ENCODE peak calls at places on chromosomes 2 and 18, in five cellular contexts. One of them, this sample, is unnamed.

GRCh38 chr2:47195149-47195548 is 40.0 kb upstream of the STPG4 start:
- DNase-seq in GM12892: no peak
- DNase-seq in K562: no peak
- DNase-seq in HepG2: no peak
- DNase-seq in GM12878: no peak
- DNase-seq in this sample: no peak

GRCh38 chr2:56130463-56131070 is 53.2 kb upstream of the CCDC85A start:
- DNase-seq in HepG2: no peak
- DNase-seq in K562: peak
- DNase-seq in GM12892: no peak
- DNase-seq in GM12878: no peak
- DNase-seq in this sample: no peak

GRCh38 chr2:241639385-241639784 is 1.9 kb downstream of the ATG4B start:
- DNase-seq in GM12892: no peak
- DNase-seq in HepG2: no peak
- DNase-seq in K562: no peak
- DNase-seq in GM12878: no peak
- DNase-seq in this sample: no peak

GRCh38 chr2:235542728-235543125 is 48.9 kb downstream of the AGAP1 start:
- DNase-seq in HepG2: peak
- DNase-seq in GM12878: no peak
- DNase-seq in K562: no peak
- DNase-seq in GM12892: no peak
- DNase-seq in this sample: no peak

GRCh38 chr2:240797500-240797895 is 22.5 kb downstream of the KIF1A start:
- DNase-seq in HepG2: no peak
- DNase-seq in K562: no peak
- DNase-seq in GM12878: no peak
- DNase-seq in GM12892: no peak
- DNase-seq in this sample: no peak

GRCh38 chr2:141911485-141912066 is 219.2 kb downstream of the LRP1B start:
- DNase-seq in GM12892: no peak
- DNase-seq in HepG2: peak
- DNase-seq in K562: no peak
- DNase-seq in GM12878: no peak
- DNase-seq in this sample: no peak

GRCh38 chr18:69617888-69618287 is 217.2 kb downstream of the DOK6 start:
- DNase-seq in K562: no peak
- DNase-seq in HepG2: no peak
- DNase-seq in GM12892: no peak
- DNase-seq in GM12878: no peak
- DNase-seq in this sample: no peak

GRCh38 chr18:3585656-3586509 is 135.9 kb downstream of the TGIF1 start:
- DNase-seq in HepG2: peak
- DNase-seq in K562: peak
- DNase-seq in GM12892: no peak
- DNase-seq in GM12878: no peak
- DNase-seq in this sample: no peak

GRCh38 chr18:31774477-31774785 is 13.8 kb upstream of the SLC25A52 start:
- DNase-seq in K562: no peak
- DNase-seq in HepG2: no peak
- DNase-seq in GM12892: no peak
- DNase-seq in GM12878: peak
- DNase-seq in this sample: no peak

GRCh38 chr18:3728704-3729437 is 278.9 kb downstream of the TGIF1 start:
- DNase-seq in K562: no peak
- DNase-seq in HepG2: no peak
- DNase-seq in GM12878: no peak
- DNase-seq in GM12892: no peak
- DNase-seq in this sample: no peak

GRCh38 chr2:40281021-40281940 is 170.6 kb downstream of the SLC8A1 start:
- DNase-seq in HepG2: no peak
- DNase-seq in GM12878: peak
- DNase-seq in GM12892: no peak
- DNase-seq in K562: no peak
- DNase-seq in this sample: no peak

GRCh38 chr2:85536479-85536878 is 2.5 kb upstream of the MAT2A start:
- DNase-seq in GM12892: no peak
- DNase-seq in GM12878: no peak
- DNase-seq in HepG2: no peak
- DNase-seq in K562: no peak
- DNase-seq in this sample: no peak

GRCh38 chr2:60148717-60149116 is 404.7 kb downstream of the BCL11A start:
- DNase-seq in GM12878: no peak
- DNase-seq in K562: no peak
- DNase-seq in HepG2: no peak
- DNase-seq in GM12892: no peak
- DNase-seq in this sample: no peak

GRCh38 chr2:2108756-2109155 is 222.3 kb downstream of the MYT1L start:
- DNase-seq in HepG2: no peak
- DNase-seq in GM12878: no peak
- DNase-seq in K562: no peak
- DNase-seq in GM12892: no peak
- DNase-seq in this sample: no peak

GRCh38 chr18:23231340-23232021 is 96.2 kb downstream of the CABLES1 start:
- DNase-seq in HepG2: no peak
- DNase-seq in GM12878: peak
- DNase-seq in K562: no peak
- DNase-seq in GM12892: peak
- DNase-seq in this sample: peak

GRCh38 chr18:13914756-13915155 is 580 bp downstream of the MC2R start:
- DNase-seq in GM12878: no peak
- DNase-seq in K562: no peak
- DNase-seq in HepG2: no peak
- DNase-seq in GM12892: no peak
- DNase-seq in this sample: no peak

GRCh38 chr18:74944676-74945075 is 264.3 kb downstream of the PTGR3 start:
- DNase-seq in GM12892: no peak
- DNase-seq in HepG2: no peak
- DNase-seq in K562: no peak
- DNase-seq in GM12878: no peak
- DNase-seq in this sample: no peak

GRCh38 chr2:19899853-19900525 is 1.8 kb downstream of the TTC32 start:
- DNase-seq in HepG2: peak
- DNase-seq in GM12878: no peak
- DNase-seq in K562: no peak
- DNase-seq in GM12892: no peak
- DNase-seq in this sample: no peak
- TF ChIP-seq TAF1 in HepG2: no peak
- TF ChIP-seq TAF1 in GM12878: no peak
- TF ChIP-seq TAF1 in K562: no peak
- TF ChIP-seq TAF1 in GM12892: no peak
- TF ChIP-seq TAF1 in this sample: no peak

GRCh38 chr2:177165103-177165583 is 47.5 kb upstream of the HNRNPA3 start:
- DNase-seq in HepG2: no peak
- DNase-seq in GM12892: no peak
- DNase-seq in GM12878: peak
- DNase-seq in K562: no peak
- DNase-seq in this sample: no peak
- TF ChIP-seq POLR2AphosphoS5 in HepG2: peak
- TF ChIP-seq POLR2AphosphoS5 in GM12892: no peak
- TF ChIP-seq POLR2AphosphoS5 in GM12878: no peak
- TF ChIP-seq POLR2AphosphoS5 in K562: no peak
- TF ChIP-seq POLR2AphosphoS5 in this sample: no peak

GRCh38 chr18:56711706-56712445 is 60.7 kb downstream of the WDR7 start:
- DNase-seq in GM12892: no peak
- DNase-seq in K562: no peak
- DNase-seq in HepG2: no peak
- DNase-seq in GM12878: no peak
- DNase-seq in this sample: no peak
- TF ChIP-seq TAF1 in GM12892: no peak
- TF ChIP-seq TAF1 in K562: no peak
- TF ChIP-seq TAF1 in HepG2: no peak
- TF ChIP-seq TAF1 in GM12878: no peak
- TF ChIP-seq TAF1 in this sample: no peak

GRCh38 chr18:11258014-11258413 is 108.6 kb upstream of the PIEZO2 start:
- DNase-seq in K562: no peak
- DNase-seq in HepG2: no peak
- DNase-seq in GM12892: no peak
- DNase-seq in GM12878: no peak
- DNase-seq in this sample: no peak
- TF ChIP-seq POLR2AphosphoS5 in K562: no peak
- TF ChIP-seq POLR2AphosphoS5 in HepG2: no peak
- TF ChIP-seq POLR2AphosphoS5 in GM12892: no peak
- TF ChIP-seq POLR2AphosphoS5 in GM12878: no peak
- TF ChIP-seq POLR2AphosphoS5 in this sample: no peak

GRCh38 chr18:42798606-42799005 is 316.9 kb downstream of the RIT2 start:
- DNase-seq in K562: no peak
- DNase-seq in HepG2: no peak
- DNase-seq in GM12878: no peak
- DNase-seq in GM12892: no peak
- DNase-seq in this sample: no peak

GRCh38 chr18:42792731-42793130 is 322.8 kb downstream of the RIT2 start:
- DNase-seq in GM12878: no peak
- DNase-seq in GM12892: no peak
- DNase-seq in HepG2: no peak
- DNase-seq in K562: no peak
- DNase-seq in this sample: no peak
- TF ChIP-seq TAF1 in GM12878: no peak
- TF ChIP-seq TAF1 in GM12892: no peak
- TF ChIP-seq TAF1 in HepG2: no peak
- TF ChIP-seq TAF1 in K562: no peak
- TF ChIP-seq TAF1 in this sample: no peak

GRCh38 chr2:196675963-196676362 is 36.4 kb downstream of the CCDC150 start:
- DNase-seq in GM12892: no peak
- DNase-seq in HepG2: no peak
- DNase-seq in K562: no peak
- DNase-seq in GM12878: no peak
- DNase-seq in this sample: no peak

DNA sequence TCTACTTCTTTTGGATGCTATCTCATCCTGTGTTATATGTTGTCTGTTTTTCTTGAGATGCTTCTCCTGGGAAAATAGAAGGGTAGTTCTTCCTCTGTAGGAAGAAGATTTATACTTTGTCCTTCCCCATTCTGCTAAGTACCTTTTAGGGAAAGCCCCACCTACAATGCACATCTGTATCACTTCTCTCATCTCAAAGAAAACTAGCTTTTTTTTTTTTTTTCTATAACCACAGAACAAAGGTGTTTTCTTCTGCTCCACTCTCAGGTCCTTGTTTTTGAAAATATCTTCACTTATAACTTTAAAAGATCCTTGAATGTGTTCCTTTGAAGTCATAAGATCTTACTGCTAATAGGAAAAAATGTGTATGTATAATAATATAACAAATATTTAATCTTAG is 30.8 kb downstream of the CCDC150 start:
- DNase-seq in GM12878: no peak
- DNase-seq in K562: no peak
- DNase-seq in HepG2: no peak
- DNase-seq in GM12892: no peak
- DNase-seq in this sample: no peak
- TF ChIP-seq POLR2AphosphoS5 in GM12878: no peak
- TF ChIP-seq POLR2AphosphoS5 in K562: no peak
- TF ChIP-seq POLR2AphosphoS5 in HepG2: no peak
- TF ChIP-seq POLR2AphosphoS5 in GM12892: no peak
- TF ChIP-seq POLR2AphosphoS5 in this sample: no peak

DNA sequence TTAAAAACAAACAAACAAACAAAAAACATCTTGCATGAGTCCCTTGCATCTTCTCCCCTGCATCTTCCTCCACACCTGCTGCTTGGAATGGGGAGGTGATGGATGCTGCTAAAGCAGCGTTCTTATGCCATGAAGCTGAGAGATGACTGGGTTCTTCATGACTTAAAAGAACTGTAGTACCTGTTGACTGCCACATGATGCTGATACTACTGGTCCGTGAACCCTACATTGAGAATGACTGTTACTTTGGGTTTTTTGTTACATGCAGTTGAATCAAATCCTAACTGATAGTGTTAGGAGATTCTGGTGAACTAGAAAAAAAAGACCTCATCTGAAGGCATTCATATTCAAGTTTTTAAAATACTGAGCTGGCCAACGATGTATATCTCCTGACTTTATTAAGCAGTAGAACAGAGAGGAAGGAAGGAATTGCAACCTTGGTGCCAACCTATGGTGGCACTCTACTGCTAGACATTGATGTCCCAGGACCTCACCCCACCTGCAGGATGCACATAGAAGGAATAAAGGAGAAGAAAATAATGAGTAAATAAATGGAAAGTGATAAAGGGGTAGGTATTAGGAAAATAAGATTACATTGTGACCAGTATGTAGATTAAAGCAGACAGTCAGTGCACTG is 63.2 kb upstream of the SPAG16 start:
- DNase-seq in HepG2: no peak
- DNase-seq in GM12892: no peak
- DNase-seq in GM12878: no peak
- DNase-seq in K562: no peak
- DNase-seq in this sample: no peak
- TF ChIP-seq TAF1 in HepG2: no peak
- TF ChIP-seq TAF1 in GM12892: no peak
- TF ChIP-seq TAF1 in GM12878: no peak
- TF ChIP-seq TAF1 in K562: no peak
- TF ChIP-seq TAF1 in this sample: no peak

GRCh38 chr2:105903051-105903674 is 158.5 kb downstream of the NCK2 start:
- DNase-seq in GM12892: no peak
- DNase-seq in GM12878: no peak
- DNase-seq in HepG2: no peak
- DNase-seq in K562: no peak
- DNase-seq in this sample: no peak
- TF ChIP-seq POLR2AphosphoS5 in GM12892: no peak
- TF ChIP-seq POLR2AphosphoS5 in GM12878: no peak
- TF ChIP-seq POLR2AphosphoS5 in HepG2: no peak
- TF ChIP-seq POLR2AphosphoS5 in K562: no peak
- TF ChIP-seq POLR2AphosphoS5 in this sample: no peak

DNA sequence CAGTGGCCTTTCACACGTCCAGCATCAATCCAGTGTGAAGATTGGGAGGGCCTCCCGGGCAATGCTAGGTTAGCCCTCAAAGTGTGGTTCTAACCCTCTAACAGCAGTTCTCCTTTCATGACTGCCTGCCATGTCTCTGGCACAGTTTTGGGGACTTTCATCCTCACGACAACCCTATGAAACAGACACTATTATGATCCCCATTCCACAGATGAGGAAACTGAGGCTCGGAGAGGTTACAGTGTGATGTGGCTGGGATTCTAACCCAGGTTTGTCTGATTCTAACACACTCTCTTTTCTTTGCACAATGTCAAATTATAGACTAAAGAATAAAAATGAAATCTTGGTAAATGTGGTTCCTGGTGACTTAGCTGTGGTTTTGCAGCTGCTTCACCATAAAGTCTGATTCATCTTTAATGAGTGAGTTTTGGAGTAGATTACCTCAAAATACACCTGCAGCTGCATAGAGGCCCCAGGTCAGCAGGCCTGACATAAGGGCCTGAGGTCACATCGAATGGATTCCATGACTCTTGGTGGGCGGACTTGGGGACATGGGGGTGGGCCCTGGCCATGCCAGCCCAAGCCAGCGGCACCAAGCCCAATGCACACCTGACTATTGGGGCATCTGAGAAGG is 214.4 kb downstream of the GLI2 start:
- DNase-seq in GM12892: no peak
- DNase-seq in GM12878: no peak
- DNase-seq in K562: no peak
- DNase-seq in HepG2: no peak
- DNase-seq in this sample: no peak
- TF ChIP-seq TAF1 in GM12892: no peak
- TF ChIP-seq TAF1 in GM12878: no peak
- TF ChIP-seq TAF1 in K562: no peak
- TF ChIP-seq TAF1 in HepG2: no peak
- TF ChIP-seq TAF1 in this sample: no peak

This sample was measured in GM12891.